ENCODE peak calls at places on chromosomes 4 and X, in four cellular contexts. Z, Y, L and F are unnamed samples.

GRCh38 chrX:70039758-70040157 is 10.0 kb downstream of the AWAT2 start:
- DNase-seq in L (no peak), Y (no peak), Z (no peak), F (no peak)

GRCh38 chrX:2484232-2484631 is 16.5 kb downstream of the DHRSX start:
- DNase-seq in Y (no peak), Z (peak), L (no peak), F (no peak)

GRCh38 chr4:3271131-3271530 is 21.7 kb upstream of the RGS12 start:
- DNase-seq in L (no peak), Y (no peak), Z (no peak), F (no peak)

GRCh38 chrX:74911494-74911893 is 13.8 kb downstream of the NEXMIF start:
- DNase-seq in Y (no peak), L (no peak), Z (no peak), F (no peak)

GRCh38 chr4:107247738-107248137 is 211.6 kb upstream of the DKK2 start:
- DNase-seq in L (peak), Y (no peak), Z (no peak), F (no peak)

GRCh38 chr4:133402616-133403015 is 253.5 kb downstream of the PCDH10 start:
- DNase-seq in L (peak), Y (no peak), Z (no peak), F (no peak)

GRCh38 chr4:87060957-87061356 is 126.1 kb downstream of the AFF1 start:
- DNase-seq in Y (no peak), L (no peak), Z (peak), F (no peak)

GRCh38 chr4:169659736-169660670 is 39.6 kb downstream of the CLCN3 start:
- DNase-seq in Z (peak), L (peak), Y (no peak), F (peak)

GRCh38 chr4:110849461-110849860 is 226.6 kb upstream of the PITX2 start:
- DNase-seq in Y (no peak), Z (no peak), L (no peak), F (no peak)

GRCh38 chrX:19772306-19772705 is 115.1 kb downstream of the SH3KBP1 start:
- DNase-seq in Z (peak), Y (no peak), L (no peak), F (no peak)

GRCh38 chr4:16253127-16253960 is 27.1 kb upstream of the TAPT1 start:
- DNase-seq in Y (no peak), L (no peak), Z (peak), F (no peak)